ENCODE peak calls at places on chromosomes 7 and 10, in six cellular contexts. One of them, this sample, is unnamed.

GRCh38 chr7:96837583-96837982 is 127.9 kb upstream of the SEM1 start:
- DNase-seq in endothelial cell of umbilical vein: no peak
- DNase-seq in upper lobe of right lung: no peak
- DNase-seq in heart right ventricle: no peak
- DNase-seq in NCI-H187 treated with DMSO at 0.1 percent for 48 hours: no peak
- DNase-seq in H54: no peak
- DNase-seq in this sample: no peak

GRCh38 chr7:28977881-28978280 is 19.8 kb upstream of the TRIL start:
- DNase-seq in endothelial cell of umbilical vein: no peak
- DNase-seq in H54: no peak
- DNase-seq in NCI-H187 treated with DMSO at 0.1 percent for 48 hours: no peak
- DNase-seq in heart right ventricle: no peak
- DNase-seq in upper lobe of right lung: no peak
- DNase-seq in this sample: no peak

GRCh38 chr10:88194041-88194887 is 330.8 kb downstream of the PTEN start:
- DNase-seq in heart right ventricle: no peak
- DNase-seq in NCI-H187 treated with DMSO at 0.1 percent for 48 hours: no peak
- DNase-seq in H54: peak; percentile 40
- DNase-seq in endothelial cell of umbilical vein: no peak
- DNase-seq in upper lobe of right lung: no peak
- DNase-seq in this sample: peak; percentile 55

GRCh38 chr10:10589540-10589939 is 428.1 kb upstream of the CELF2 start:
- DNase-seq in upper lobe of right lung: no peak
- DNase-seq in heart right ventricle: peak; percentile 54
- DNase-seq in endothelial cell of umbilical vein: peak; percentile 56
- DNase-seq in NCI-H187 treated with DMSO at 0.1 percent for 48 hours: no peak
- DNase-seq in H54: no peak
- DNase-seq in this sample: no peak

GRCh38 chr7:140017034-140017433 is 45.7 kb downstream of the PARP12 start:
- DNase-seq in endothelial cell of umbilical vein: no peak
- DNase-seq in heart right ventricle: no peak
- DNase-seq in NCI-H187 treated with DMSO at 0.1 percent for 48 hours: no peak
- DNase-seq in H54: no peak
- DNase-seq in upper lobe of right lung: peak; percentile 58
- DNase-seq in this sample: no peak

GRCh38 chr10:114698271-114699185 is 40.5 kb upstream of the ABLIM1 start:
- DNase-seq in NCI-H187 treated with DMSO at 0.1 percent for 48 hours: no peak
- DNase-seq in H54: no peak
- DNase-seq in upper lobe of right lung: no peak
- DNase-seq in heart right ventricle: no peak
- DNase-seq in endothelial cell of umbilical vein: no peak
- DNase-seq in this sample: no peak

GRCh38 chr7:23347682-23348180 is 48.6 kb downstream of the MALSU1 start:
- DNase-seq in NCI-H187 treated with DMSO at 0.1 percent for 48 hours: no peak
- DNase-seq in upper lobe of right lung: no peak
- DNase-seq in H54: peak; percentile 59
- DNase-seq in endothelial cell of umbilical vein: peak; percentile 88
- DNase-seq in heart right ventricle: no peak
- DNase-seq in this sample: no peak

GRCh38 chr7:28758186-28758585 is 199.9 kb downstream of the TRIL start:
- DNase-seq in H54: no peak
- DNase-seq in upper lobe of right lung: no peak
- DNase-seq in heart right ventricle: no peak
- DNase-seq in NCI-H187 treated with DMSO at 0.1 percent for 48 hours: no peak
- DNase-seq in endothelial cell of umbilical vein: no peak
- DNase-seq in this sample: no peak

GRCh38 chr10:75540357-75541335 is 109.2 kb downstream of the LRMDA start:
- DNase-seq in heart right ventricle: no peak
- DNase-seq in upper lobe of right lung: no peak
- DNase-seq in H54: no peak
- DNase-seq in endothelial cell of umbilical vein: no peak
- DNase-seq in NCI-H187 treated with DMSO at 0.1 percent for 48 hours: no peak
- DNase-seq in this sample: no peak

GRCh38 chr7:3597243-3597642 is 296.2 kb downstream of the SDK1 start:
- DNase-seq in H54: no peak
- DNase-seq in endothelial cell of umbilical vein: no peak
- DNase-seq in heart right ventricle: no peak
- DNase-seq in upper lobe of right lung: no peak
- DNase-seq in NCI-H187 treated with DMSO at 0.1 percent for 48 hours: no peak
- DNase-seq in this sample: no peak

GRCh38 chr10:116688241-116688711 is 54.1 kb downstream of the HSPA12A start:
- DNase-seq in heart right ventricle: peak; percentile 34
- DNase-seq in H54: peak; percentile 44
- DNase-seq in upper lobe of right lung: peak; percentile 26
- DNase-seq in NCI-H187 treated with DMSO at 0.1 percent for 48 hours: no peak
- DNase-seq in endothelial cell of umbilical vein: no peak
- DNase-seq in this sample: no peak

GRCh38 chr7:50069613-50070012 is 23.4 kb downstream of the ZPBP start:
- DNase-seq in NCI-H187 treated with DMSO at 0.1 percent for 48 hours: no peak
- DNase-seq in upper lobe of right lung: no peak
- DNase-seq in heart right ventricle: no peak
- DNase-seq in endothelial cell of umbilical vein: no peak
- DNase-seq in H54: peak; percentile 12
- DNase-seq in this sample: no peak

GRCh38 chr10:43292745-43293676 is 26.1 kb upstream of the RASGEF1A start:
- DNase-seq in NCI-H187 treated with DMSO at 0.1 percent for 48 hours: peak; percentile 5
- DNase-seq in H54: peak; percentile 53
- DNase-seq in upper lobe of right lung: no peak
- DNase-seq in endothelial cell of umbilical vein: peak; percentile 47
- DNase-seq in heart right ventricle: peak; percentile 40
- DNase-seq in this sample: peak; percentile 71

GRCh38 chr10:106355450-106355849 is 809.1 kb downstream of the SORCS1 start:
- DNase-seq in endothelial cell of umbilical vein: no peak
- DNase-seq in heart right ventricle: no peak
- DNase-seq in NCI-H187 treated with DMSO at 0.1 percent for 48 hours: no peak
- DNase-seq in upper lobe of right lung: no peak
- DNase-seq in H54: no peak
- DNase-seq in this sample: no peak

GRCh38 chr10:96719850-96720421 is 378 bp downstream of the PIK3AP1 start:
- DNase-seq in H54: no peak
- DNase-seq in NCI-H187 treated with DMSO at 0.1 percent for 48 hours: no peak
- DNase-seq in endothelial cell of umbilical vein: no peak
- DNase-seq in upper lobe of right lung: peak; percentile 87
- DNase-seq in heart right ventricle: peak; percentile 47
- DNase-seq in this sample: peak; percentile 64

GRCh38 chr10:42769653-42770052 is 12.9 kb upstream of the BMS1 start:
- DNase-seq in upper lobe of right lung: no peak
- DNase-seq in H54: no peak
- DNase-seq in heart right ventricle: no peak
- DNase-seq in endothelial cell of umbilical vein: no peak
- DNase-seq in NCI-H187 treated with DMSO at 0.1 percent for 48 hours: no peak
- DNase-seq in this sample: no peak

GRCh38 chr10:46536781-46537180 is 19.7 kb downstream of the GPRIN2 start:
- DNase-seq in heart right ventricle: no peak
- DNase-seq in upper lobe of right lung: peak; percentile 60
- DNase-seq in endothelial cell of umbilical vein: no peak
- DNase-seq in NCI-H187 treated with DMSO at 0.1 percent for 48 hours: no peak
- DNase-seq in H54: no peak
- DNase-seq in this sample: no peak

GRCh38 chr7:116802784-116803183 is 59.6 kb upstream of the CAPZA2 start:
- DNase-seq in heart right ventricle: peak; percentile 26
- DNase-seq in NCI-H187 treated with DMSO at 0.1 percent for 48 hours: no peak
- DNase-seq in upper lobe of right lung: no peak
- DNase-seq in H54: no peak
- DNase-seq in endothelial cell of umbilical vein: peak; percentile 75
- DNase-seq in this sample: peak; percentile 57

GRCh38 chr10:45421231-45422097 is 47.4 kb downstream of the ALOX5 start:
- DNase-seq in endothelial cell of umbilical vein: no peak
- DNase-seq in upper lobe of right lung: peak; percentile 48
- DNase-seq in H54: no peak
- DNase-seq in NCI-H187 treated with DMSO at 0.1 percent for 48 hours: no peak
- DNase-seq in heart right ventricle: no peak
- DNase-seq in this sample: peak; percentile 13

GRCh38 chr10:103204353-103205255 is 11.5 kb upstream of the NT5C2 start:
- DNase-seq in H54: no peak
- DNase-seq in heart right ventricle: no peak
- DNase-seq in upper lobe of right lung: no peak
- DNase-seq in NCI-H187 treated with DMSO at 0.1 percent for 48 hours: no peak
- DNase-seq in endothelial cell of umbilical vein: no peak
- DNase-seq in this sample: no peak

GRCh38 chr7:11743016-11743415 is 89.0 kb downstream of the THSD7A start:
- DNase-seq in NCI-H187 treated with DMSO at 0.1 percent for 48 hours: no peak
- DNase-seq in endothelial cell of umbilical vein: no peak
- DNase-seq in H54: no peak
- DNase-seq in upper lobe of right lung: no peak
- DNase-seq in heart right ventricle: no peak
- DNase-seq in this sample: no peak

GRCh38 chr7:50562126-50562525 is 3.1 kb downstream of the DDC start:
- DNase-seq in H54: no peak
- DNase-seq in heart right ventricle: no peak
- DNase-seq in upper lobe of right lung: no peak
- DNase-seq in NCI-H187 treated with DMSO at 0.1 percent for 48 hours: no peak
- DNase-seq in endothelial cell of umbilical vein: no peak
- DNase-seq in this sample: no peak

GRCh38 chr7:106744507-106745180 is 83.7 kb upstream of the CCDC71L start:
- DNase-seq in endothelial cell of umbilical vein: no peak
- DNase-seq in heart right ventricle: no peak
- DNase-seq in upper lobe of right lung: no peak
- DNase-seq in NCI-H187 treated with DMSO at 0.1 percent for 48 hours: no peak
- DNase-seq in H54: no peak
- DNase-seq in this sample: no peak

This sample was measured in stimulated activated effector memory CD8-positive, alpha-beta T cell treated with anti-CD3 and anti-CD28 coated beads, Interleukin-12 subunit alpha, Interleukin-12 subunit beta, amount 100 ng/mL, for 72 hours.